ENCODE peak calls at places on chromosomes 2 and 18, in eight cellular contexts. V is natural killer cell treated with Interleukin-12 subunit alpha and Interleukin-12 subunit beta and Interleukin-15 and Interleukin-18, amount 100 ng/mL, for 72 hours; N is non-pigmented ciliary epithelial cell; E is ELR; R is SW480; H is T-helper 17 cell; Q is NCI-H146; K is activated CD4-positive, alpha-beta memory T cell treated with anti-CD3 and anti-CD28 coated beads for 36 hours. A is an unnamed sample.

GRCh38 chr2:235666240-235666781 is 172.5 kb downstream of the AGAP1 start:
- DNase-seq in N (peak), Q (peak), V (no peak), K (peak), H (no peak), E (peak), R (peak), A (peak)

GRCh38 chr2:68330691-68331090 is 10.9 kb upstream of the CNRIP1 start:
- DNase-seq in K (no peak), N (no peak), Q (no peak), E (peak), H (no peak), V (no peak), R (no peak), A (no peak)

GRCh38 chr2:37392428-37392827 is 48.0 kb downstream of the QPCT start:
- DNase-seq in Q (no peak), R (no peak), H (no peak), V (no peak), N (no peak), E (no peak), K (no peak), A (no peak)

GRCh38 chr2:182666674-182667320 is 49.3 kb upstream of the DNAJC10 start:
- DNase-seq in V (no peak), Q (peak), R (peak), H (no peak), N (no peak), K (no peak), E (peak), A (no peak)

GRCh38 chr2:210593166-210593565 is 36.8 kb downstream of the CPS1 start:
- DNase-seq in N (no peak), Q (no peak), K (no peak), E (peak), H (no peak), V (no peak), R (no peak), A (no peak)

GRCh38 chr18:52442686-52443085 is 102.7 kb downstream of the DCC start:
- DNase-seq in Q (no peak), V (no peak), R (no peak), H (no peak), N (no peak), K (no peak), E (no peak), A (no peak)

GRCh38 chr2:234134496-234134895 is 84.0 kb downstream of the SPP2 start:
- DNase-seq in K (no peak), N (no peak), E (no peak), Q (no peak), H (no peak), R (no peak), V (no peak), A (peak)

GRCh38 chr2:54084600-54084999 is 30.8 kb upstream of the ACYP2 start:
- DNase-seq in Q (no peak), V (no peak), K (no peak), E (peak), N (no peak), H (no peak), R (peak), A (no peak)

GRCh38 chr2:168986544-168986943 is 44.6 kb downstream of the ABCB11 start:
- DNase-seq in V (no peak), E (no peak), H (no peak), K (no peak), Q (no peak), N (no peak), R (no peak), A (no peak)

GRCh38 chr2:196887431-196887830 is 39.1 kb downstream of the PGAP1 start:
- DNase-seq in H (no peak), V (no peak), N (no peak), R (no peak), K (no peak), Q (no peak), E (peak), A (no peak)

GRCh38 chr18:50432915-50433314 is 58.1 kb downstream of the SKA1 start:
- DNase-seq in Q (no peak), N (no peak), E (peak), R (no peak), K (no peak), V (no peak), H (no peak), A (no peak)

GRCh38 chr2:8223731-8224678 is 457.9 kb upstream of the ID2 start:
- DNase-seq in H (no peak), R (no peak), K (no peak), Q (no peak), V (no peak), N (no peak), E (no peak), A (no peak)

GRCh38 chr2:3595985-3596384 is 1.1 kb downstream of the COLEC11 start:
- DNase-seq in Q (no peak), K (peak), V (no peak), N (no peak), H (no peak), E (no peak), R (no peak), A (no peak)

GRCh38 chr18:36532394-36532793 is 234.9 kb downstream of the FHOD3 start:
- DNase-seq in K (no peak), E (peak), R (no peak), V (no peak), Q (no peak), N (peak), H (no peak), A (no peak)

GRCh38 chr2:28926837-28927236 is 32.4 kb downstream of the WDR43 start:
- DNase-seq in E (no peak), N (no peak), V (no peak), K (no peak), H (no peak), Q (no peak), R (no peak), A (no peak)

GRCh38 chr2:108220191-108220590 is 19.6 kb upstream of the SULT1C3 start:
- DNase-seq in K (no peak), R (no peak), E (no peak), N (no peak), Q (no peak), H (no peak), V (no peak), A (no peak)

GRCh38 chr2:205683179-205683978 is 1.1 kb downstream of the NRP2 start:
- DNase-seq in K (no peak), N (no peak), Q (no peak), V (no peak), H (no peak), R (peak), E (peak), A (peak)

GRCh38 chr2:191051825-191052778 is 38.1 kb upstream of the STAT1 start:
- DNase-seq in V (no peak), H (no peak), Q (peak), N (no peak), K (no peak), R (peak), E (peak), A (no peak)

GRCh38 chr2:189056200-189057106 is 82.3 kb downstream of the COL3A1 start:
- DNase-seq in N (no peak), V (no peak), R (no peak), Q (no peak), K (no peak), E (no peak), H (no peak), A (no peak)

GRCh38 chr2:237440819-237441281 is 26.9 kb upstream of the COL6A3 start:
- DNase-seq in E (peak), Q (no peak), R (no peak), N (no peak), V (no peak), H (no peak), K (peak), A (no peak)

GRCh38 chr2:121491566-121491965 is 39.1 kb upstream of the RNU4ATAC start:
- DNase-seq in E (no peak), N (no peak), V (no peak), R (no peak), K (no peak), Q (peak), H (no peak), A (no peak)

GRCh38 chr2:190408538-190409271 is 550 bp downstream of the MFSD6 start:
- DNase-seq in N (no peak), H (peak), R (peak), V (peak), E (peak), K (peak), Q (peak), A (peak)

A was measured in endodermal cell.